ENCODE peak calls at places on chromosomes 1 and 21, in six cellular contexts. G is GM23248, S is PC-3, H is MM.1S, B is HCT116, E is SK-N-SH. A is an unnamed sample.

GRCh38 chr1:166378805-166379204 is 212.0 kb upstream of the FAM78B start:
- DNase-seq in H (no peak), B (no peak), E (no peak), S (peak; percentile 28), G (no peak), A (no peak)

GRCh38 chr1:234621657-234622335 is 11.8 kb upstream of the IRF2BP2 start:
- DNase-seq in G (peak; percentile 81), H (no peak), B (no peak), E (no peak), S (no peak), A (no peak)

GRCh38 chr1:77546890-77547289 is 135.6 kb downstream of the ZZZ3 start:
- DNase-seq in G (no peak), B (no peak), E (no peak), S (no peak), H (no peak), A (no peak)

GRCh38 chr1:178818416-178818815 is 52.5 kb downstream of the ANGPTL1 start:
- DNase-seq in B (no peak), S (peak; percentile 4), G (peak; percentile 84), E (no peak), H (no peak), A (no peak)

GRCh38 chr1:226952121-226952441 is 12.0 kb downstream of the COQ8A start:
- DNase-seq in E (no peak), S (no peak), B (no peak), H (no peak), G (no peak), A (no peak)

GRCh38 chr1:76868154-76868882 is 1.0 kb downstream of the ST6GALNAC5 start:
- DNase-seq in B (no peak), E (peak; percentile 88), G (peak; percentile 81), S (peak; percentile 13), H (peak; percentile 29), A (no peak)

GRCh38 chr21:25561668-25562641 is 45.3 kb downstream of the MRPL39 start:
- DNase-seq in B (no peak), S (no peak), H (peak; percentile 39), E (peak; percentile 18), G (peak; percentile 86), A (peak; percentile 79)

GRCh38 chr21:36478207-36478701 is 1.7 kb downstream of the CLDN14 start:
- DNase-seq in E (no peak), B (no peak), S (peak; percentile 92), H (no peak), G (peak; percentile 91), A (no peak)

GRCh38 chr1:53047737-53048344 is 14.2 kb upstream of the PODN start:
- DNase-seq in G (peak; percentile 78), H (no peak), B (no peak), E (no peak), S (peak; percentile 91), A (peak; percentile 43)

GRCh38 chr1:67780637-67781036 is 52.6 kb downstream of the GNG12 start:
- DNase-seq in E (no peak), S (no peak), G (no peak), B (no peak), H (no peak), A (no peak)

GRCh38 chr1:199843856-199844255 is 183.7 kb upstream of the NR5A2 start:
- DNase-seq in G (peak; percentile 13), S (no peak), B (no peak), H (no peak), E (no peak), A (no peak)

GRCh38 chr1:226069818-226070489 is 7.4 kb downstream of the H3-3A start:
- DNase-seq in E (no peak), S (no peak), G (no peak), B (no peak), H (no peak), A (no peak)

GRCh38 chr1:157153743-157154142 is 15.5 kb upstream of the ETV3 start:
- DNase-seq in B (no peak), G (no peak), H (no peak), E (no peak), S (no peak), A (no peak)

GRCh38 chr1:161176468-161177111 is 717 bp downstream of the B4GALT3 start:
- DNase-seq in S (no peak), E (no peak), H (no peak), G (peak; percentile 29), B (no peak), A (no peak)

GRCh38 chr1:62906428-62906886 is 122.5 kb downstream of the ATG4C start:
- DNase-seq in S (peak; percentile 7), G (peak; percentile 52), B (peak; percentile 21), H (no peak), E (peak; percentile 10), A (peak; percentile 61)

GRCh38 chr1:95265106-95265505 is 31.1 kb downstream of the RWDD3 start:
- DNase-seq in S (no peak), G (no peak), B (no peak), E (no peak), H (no peak), A (no peak)

GRCh38 chr1:47824721-47825120 is 172.5 kb downstream of the TRABD2B start:
- DNase-seq in E (no peak), S (no peak), B (no peak), H (no peak), G (no peak), A (no peak)

GRCh38 chr21:34736116-34736870 is 67.5 kb downstream of the CLIC6 start:
- DNase-seq in S (peak; percentile 66), E (no peak), G (peak; percentile 74), B (no peak), H (no peak), A (no peak)

GRCh38 chr1:85656256-85656655 is 52.0 kb downstream of the ZNHIT6 start:
- DNase-seq in S (peak; percentile 53), E (no peak), G (no peak), B (no peak), H (no peak), A (no peak)

GRCh38 chr1:39940253-39940652 is 14.7 kb upstream of the MFSD2A start:
- DNase-seq in S (no peak), G (no peak), E (no peak), H (no peak), B (no peak), A (no peak)

GRCh38 chr1:119116725-119117124 is 23.7 kb downstream of the WARS2 start:
- DNase-seq in B (no peak), H (no peak), G (no peak), E (no peak), S (no peak), A (no peak)

GRCh38 chr1:219699870-219700269 is 87.0 kb upstream of the ZC3H11B start:
- DNase-seq in S (peak; percentile 89), E (no peak), B (no peak), H (no peak), G (peak; percentile 10), A (no peak)

GRCh38 chr1:33966346-33967141 is 102.7 kb downstream of the HMGB4 start:
- DNase-seq in G (peak; percentile 95), H (no peak), S (no peak), E (no peak), B (no peak), A (no peak)

DNA sequence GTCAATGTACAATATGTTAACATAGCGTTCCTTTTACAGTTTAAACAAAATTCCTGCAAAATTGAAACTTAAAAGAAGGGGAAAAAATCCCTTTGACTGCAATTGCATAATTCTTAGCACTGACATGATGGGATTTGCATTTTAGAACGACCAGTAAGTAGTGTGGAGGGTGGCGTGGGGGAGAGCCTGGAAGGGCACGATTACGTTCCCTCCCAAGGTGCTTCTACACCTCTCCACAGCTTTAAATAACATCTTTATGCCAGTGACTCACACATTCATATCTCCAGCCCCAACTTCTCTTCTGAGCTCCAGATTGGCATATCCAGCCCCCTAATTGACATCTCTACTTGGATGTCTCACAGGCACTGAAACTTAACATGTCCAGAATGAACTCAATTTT is 64.3 kb downstream of the OLFML3 start:
- DNase-seq in S (no peak), B (no peak), G (no peak), E (no peak), H (no peak), A (no peak)
- H3K9me2 ChIP-seq in S (no peaks in the 10 kb centered on the region), B (no peaks in the 10 kb centered on the region), G (no peaks in the 10 kb centered on the region), E (no peaks in the 10 kb centered on the region), H (no peaks in the 10 kb centered on the region), A (no peaks in the 10 kb centered on the region)

DNA sequence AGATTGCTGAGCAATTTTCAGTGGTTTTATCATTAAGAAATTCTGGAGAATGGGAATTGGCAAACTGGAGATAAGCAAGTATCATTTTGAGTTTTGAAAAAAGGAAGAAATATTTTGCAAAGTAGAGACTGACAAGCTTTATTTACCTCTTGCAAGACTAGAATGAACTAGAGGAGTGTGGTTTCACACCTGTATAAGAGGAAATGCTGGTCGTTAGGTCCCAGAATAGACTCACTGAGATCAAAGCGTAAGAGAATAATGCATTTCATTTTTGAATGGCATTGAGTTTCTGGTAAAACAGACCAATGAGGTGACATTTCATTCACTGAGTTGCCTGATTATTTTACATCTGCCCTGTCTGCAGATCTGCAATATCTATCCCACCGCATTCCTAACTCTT is 308.1 kb downstream of the ADGRL2 start:
- DNase-seq in S (no peak), H (peak; percentile 94), B (no peak), G (no peak), E (no peak), A (no peak)
- H3K9ac ChIP-seq in S (no peak overlapping the region), H (peak overlapping the region; percentile 24), B (no peak overlapping the region), G (no peak overlapping the region), E (no peak overlapping the region), A (no peak overlapping the region)

GRCh38 chr1:181608951-181609350 is 125.6 kb downstream of the CACNA1E start:
- DNase-seq in E (no peak), S (no peak), B (no peak), H (no peak), G (no peak), A (no peak)

GRCh38 chr1:181604482-181604881 is 121.2 kb downstream of the CACNA1E start:
- DNase-seq in S (no peak), G (no peak), B (no peak), H (no peak), E (no peak), A (no peak)

GRCh38 chr1:181608386-181608785 is 125.1 kb downstream of the CACNA1E start:
- DNase-seq in G (no peak), B (no peak), H (no peak), E (no peak), S (no peak), A (no peak)

GRCh38 chr1:181603735-181604410 is 120.6 kb downstream of the CACNA1E start:
- DNase-seq in G (no peak), H (no peak), B (no peak), E (no peak), S (no peak), A (no peak)

DNA sequence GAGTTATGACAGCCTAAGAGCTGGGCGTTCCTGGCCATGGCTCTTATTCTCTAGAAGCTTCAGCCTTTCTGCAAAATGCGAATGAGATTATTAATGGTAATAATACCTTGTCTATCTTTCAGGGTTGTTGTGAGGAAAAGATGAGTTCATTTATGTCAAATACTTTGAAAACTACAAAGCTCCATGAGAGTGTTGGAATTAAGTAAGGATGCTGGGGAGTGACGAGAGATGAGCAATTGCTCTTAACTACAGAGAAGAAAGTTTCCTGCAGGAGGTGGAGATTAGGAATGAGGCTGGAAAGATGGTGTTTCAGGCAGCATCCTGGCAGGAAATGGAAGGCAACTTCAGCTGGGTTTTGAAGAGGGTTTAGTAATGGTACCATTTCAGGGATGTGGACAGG is 124.2 kb downstream of the CACNA1E start:
- DNase-seq in G (no peak), E (no peak), B (no peak), S (no peak), H (no peak), A (no peak)
- H3K9me2 ChIP-seq in G (no peaks in the 10 kb centered on the region), E (no peaks in the 10 kb centered on the region), B (no peaks in the 10 kb centered on the region), S (no peaks in the 10 kb centered on the region), H (no peaks in the 10 kb centered on the region), A (no peaks in the 10 kb centered on the region)

DNA sequence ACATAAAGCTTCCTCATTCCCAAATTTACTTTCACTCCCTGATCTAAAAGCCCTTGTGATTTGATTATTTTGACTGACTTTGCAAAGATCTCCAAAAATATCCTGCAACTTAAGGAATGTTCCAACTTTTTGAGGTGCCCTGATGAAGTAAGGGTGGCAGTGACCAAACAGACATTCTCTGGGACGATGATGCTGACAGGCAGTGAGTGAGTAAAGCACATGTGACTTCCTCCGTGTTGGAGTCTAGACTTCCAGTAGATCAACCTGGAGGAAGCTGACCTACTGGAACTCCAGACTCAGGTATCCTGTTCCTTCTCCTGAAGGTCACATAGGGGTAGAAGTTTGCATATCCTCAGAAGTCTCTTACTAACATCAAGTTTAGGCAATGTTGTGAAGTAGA is 16.1 kb downstream of the TNFSF4 start:
- DNase-seq in S (no peak), B (no peak), G (peak; percentile 20), H (no peak), E (no peak), A (no peak)
- H3K9ac ChIP-seq in S (no peak overlapping the region), B (no peak overlapping the region), G (no peak overlapping the region), H (no peak overlapping the region), E (no peak overlapping the region), A (no peak overlapping the region)

A was measured in Karpas-422.